ENCODE peak calls at places on chromosome 21, in five cellular contexts. L, T, O, H and P are unnamed samples.

GRCh38 chr21:34800797-34801518 is 132.2 kb downstream of the CLIC6 start:
- DNase-seq in T (no peak), O (no peak), L (no peak), H (peak), P (no peak)

GRCh38 chr21:29481641-29482040 is 182.9 kb downstream of the BACH1 start:
- DNase-seq in L (no peak), T (no peak), O (no peak), H (peak), P (no peak)

GRCh38 chr21:34962136-34962535 is 87.0 kb downstream of the RUNX1 start:
- DNase-seq in T (no peak), L (no peak), H (peak), O (no peak), P (no peak)

GRCh38 chr21:42286416-42286815 is 28.8 kb downstream of the TFF3 start:
- DNase-seq in T (no peak), H (no peak), L (no peak), O (no peak), P (no peak)

GRCh38 chr21:39109163-39109530 is 74.1 kb downstream of the PSMG1 start:
- DNase-seq in T (no peak), L (no peak), O (no peak), H (no peak), P (no peak)

GRCh38 chr21:33884361-33885157 is 31.0 kb downstream of the ATP5PO start:
- DNase-seq in L (peak), H (peak), T (no peak), O (no peak), P (no peak)

GRCh38 chr21:22201669-22202068 is 1203.5 kb downstream of the NCAM2 start:
- DNase-seq in O (no peak), H (no peak), T (no peak), L (no peak), P (no peak)

GRCh38 chr21:29181799-29182470 is 51.5 kb downstream of the MAP3K7CL start:
- DNase-seq in O (no peak), T (no peak), H (peak), L (peak), P (peak)

GRCh38 chr21:38267991-38268858 is 11.4 kb downstream of the KCNJ15 start:
- DNase-seq in O (no peak), H (peak), L (no peak), T (no peak), P (peak)

GRCh38 chr21:46295996-46296752 is 10.0 kb downstream of the YBEY start:
- DNase-seq in O (peak), T (peak), L (peak), H (peak), P (no peak)

GRCh38 chr21:45887121-45887611 is 94.4 kb upstream of the COL6A1 start:
- DNase-seq in O (no peak), H (peak), T (no peak), L (no peak), P (no peak)

GRCh38 chr21:34186119-34186719 is 112.8 kb downstream of the MRPS6 start:
- DNase-seq in T (no peak), O (peak), L (no peak), H (no peak), P (no peak)

GRCh38 chr21:45002381-45003204 is 62.8 kb downstream of the SLX9 start:
- DNase-seq in T (no peak), O (no peak), H (no peak), L (no peak), P (no peak)

GRCh38 chr21:14325575-14325974 is 57.4 kb downstream of the HSPA13 start:
- DNase-seq in L (no peak), O (no peak), H (no peak), T (no peak), P (no peak)

GRCh38 chr21:37787456-37787855 is 128.8 kb downstream of the KCNJ6 start:
- DNase-seq in L (peak), T (no peak), O (no peak), H (peak), P (no peak)

GRCh38 chr21:45997205-45997494 is 15.6 kb downstream of the COL6A1 start:
- DNase-seq in H (no peak), O (no peak), T (no peak), L (no peak), P (no peak)

GRCh38 chr21:36059823-36060158 is 535 bp downstream of the SETD4 start:
- DNase-seq in H (no peak), O (peak), L (no peak), T (no peak), P (no peak)

GRCh38 chr21:33125981-33126380 is 56.0 kb downstream of the OLIG1 start:
- DNase-seq in O (no peak), T (no peak), L (no peak), H (no peak), P (no peak)

GRCh38 chr21:44944596-44944995 is 4.8 kb downstream of the SLX9 start:
- DNase-seq in T (no peak), O (no peak), L (no peak), H (no peak), P (no peak)